ENCODE peak calls at places on chromosomes 13 and 19, in five cellular contexts. C is fibroblast of lung, Q is PC-9, U is GM12878, P is H9. R is an unnamed sample. For H3K27me3 and H3K79me2, the result is how much of the 10 kb centered on the place peaks cover.

GRCh38 chr13:47858678-47859050 is 142.4 kb downstream of the SUCLA2 start:
- DNase-seq in C (peak), Q (no peak), U (no peak), P (no peak), R (peak)

GRCh38 chr13:32537580-32538233 is 888 bp downstream of the N4BP2L2 start:
- DNase-seq in C (peak), Q (no peak), U (no peak), P (peak), R (peak)

GRCh38 chr19:47781590-47782318 is 3.3 kb downstream of the SELENOW start:
- DNase-seq in C (no peak), Q (no peak), U (no peak), P (no peak), R (peak)

GRCh38 chr13:24161010-24161775 is 673 bp downstream of the SPATA13 start:
- DNase-seq in C (peak), Q (peak), U (no peak), P (peak), R (peak)

GRCh38 chr19:719636-720377 is 11.1 kb downstream of the PALM start:
- DNase-seq in C (no peak), Q (no peak), U (no peak), P (no peak), R (no peak)

GRCh38 chr19:49950590-49950948 is 10.4 kb downstream of the SIGLEC11 start:
- DNase-seq in C (no peak), Q (no peak), U (no peak), P (no peak), R (no peak)

GRCh38 chr13:110306960-110307696 is at the start of the genes COL4A1 and COL4A2:
- DNase-seq in C (peak), Q (no peak), U (no peak), P (peak), R (peak)

GRCh38 chr19:46147791-46148288 is at the start of gene IGFL2:
- DNase-seq in C (no peak), Q (no peak), U (no peak), P (no peak), R (peak)

DNA sequence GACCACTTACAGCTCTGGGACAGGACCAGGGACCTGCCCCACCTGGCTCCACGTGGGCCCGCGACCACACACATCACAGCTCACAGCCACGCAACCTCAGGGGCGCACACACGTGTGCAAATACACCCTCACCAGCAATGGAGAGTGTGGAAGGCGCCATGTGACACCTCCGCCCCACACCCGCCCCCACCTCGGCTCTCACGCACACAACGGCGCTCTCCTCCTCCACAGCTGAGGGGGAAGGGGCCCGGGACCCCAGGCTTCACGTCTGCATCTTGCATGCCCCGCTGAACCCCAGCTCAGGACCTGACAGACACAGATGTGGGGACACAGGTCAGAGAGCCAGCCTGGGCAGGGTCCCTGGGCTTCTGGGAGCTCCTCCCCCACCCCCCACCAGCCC is 6.4 kb upstream of the SHISA7 start:
- DNase-seq in C (no peak), Q (no peak), U (no peak), P (no peak), R (no peak)
- H3K27me3 ChIP-seq in C (under half), Q (under half), U (under half), P (under half), R (under half)

DNA sequence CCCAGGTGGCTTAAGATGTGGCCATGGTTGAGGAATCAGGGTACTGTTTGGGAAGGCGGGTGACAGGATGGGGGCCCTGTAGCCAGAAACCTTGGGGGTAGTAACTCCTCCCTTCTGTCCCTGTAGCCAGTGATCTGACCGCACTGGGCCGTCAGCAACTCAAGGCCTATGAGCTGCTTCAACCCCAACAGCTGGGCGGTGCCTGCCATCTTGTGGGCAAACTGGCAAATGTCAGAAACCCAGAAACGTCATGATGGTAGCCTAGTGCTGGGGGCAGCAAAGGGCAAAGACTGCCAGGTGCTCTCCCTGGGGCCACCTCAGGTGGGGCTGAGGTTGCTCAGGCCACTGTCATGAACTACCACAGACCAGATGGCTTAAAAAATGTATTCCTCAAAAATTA is 3.5 kb downstream of the COPE start:
- DNase-seq in C (peak), Q (no peak), U (no peak), P (peak), R (peak)
- H3K79me2 ChIP-seq in C (half or more), Q (half or more), U (under half), P (under half), R (half or more)

GRCh38 chr13:112060431-112060830 is 6.5 kb upstream of the SOX1 start:
- DNase-seq in C (no peak), Q (no peak), U (no peak), P (no peak), R (no peak)

GRCh38 chr13:112057736-112058518 is 9.0 kb upstream of the SOX1 start:
- DNase-seq in C (no peak), Q (no peak), U (no peak), P (peak), R (no peak)

GRCh38 chr13:112059457-112060317 is 7.3 kb upstream of the SOX1 start:
- DNase-seq in C (no peak), Q (no peak), U (no peak), P (no peak), R (no peak)

GRCh38 chr13:112058519-112058873 is 8.5 kb upstream of the SOX1 start:
- DNase-seq in C (no peak), Q (no peak), U (no peak), P (no peak), R (no peak)

GRCh38 chr13:112058941-112059340 is 8.0 kb upstream of the SOX1 start:
- DNase-seq in C (no peak), Q (no peak), U (no peak), P (no peak), R (no peak)
- H3K27me3 ChIP-seq in C (half or more), Q (half or more), U (under half), P (half or more), R (half or more)

GRCh38 chr13:112737329-112737728 is 47.5 kb downstream of the ATP11A start:
- DNase-seq in C (no peak), Q (no peak), U (no peak), P (no peak), R (no peak)
- H3K79me2 ChIP-seq in C (under half), Q (half or more), U (under half), P (under half), R (under half)

GRCh38 chr19:10516064-10516385 is 1.2 kb downstream of the S1PR5 start:
- DNase-seq in C (no peak), Q (no peak), U (no peak), P (no peak), R (no peak)
- H3K27me3 ChIP-seq in C (under half), Q (under half), U (under half), P (under half), R (under half)

GRCh38 chr19:30371157-30371845 is 883 bp upstream of the ZNF536 start:
- DNase-seq in C (no peak), Q (no peak), U (no peak), P (no peak), R (no peak)
- H3K79me2 ChIP-seq in C (under half), Q (under half), U (under half), P (under half), R (under half)